ENCODE peak calls at places on chromosomes 4 and X, in eight cellular contexts. K is suprapubic skin; J is A549; L is right cardiac atrium; B is CD4-positive, alpha-beta memory T cell; I is tibial nerve; R is AG10803; V is astrocyte of the spinal cord. F is an unnamed sample.

GRCh38 chr4:19748911-19749473 is 502.7 kb upstream of the SLIT2 start:
- DNase-seq in K (no peak), J (no peak), L (no peak), B (no peak), I (no peak), R (peak; percentile 90), V (peak; percentile 62), F (no peak)

GRCh38 chr4:87326460-87326859 is 3.8 kb upstream of the HSD17B13 start:
- DNase-seq in K (no peak), J (no peak), L (no peak), B (no peak), I (no peak), R (no peak), V (no peak), F (no peak)

GRCh38 chrX:68440940-68441339 is 7.6 kb upstream of the OPHN1 start:
- DNase-seq in K (peak; percentile 69), J (peak; percentile 25), L (peak; percentile 70), B (no peak), I (peak; percentile 33), R (peak; percentile 54), V (peak; percentile 67), F (peak; percentile 57)

GRCh38 chr4:105548483-105548882 is 3.9 kb upstream of the ARHGEF38 start:
- DNase-seq in K (no peak), J (peak; percentile 6), L (no peak), B (no peak), I (no peak), R (no peak), V (peak; percentile 20), F (no peak)

GRCh38 chrX:103864886-103865534 is 33.0 kb upstream of the RAB9B start:
- DNase-seq in K (no peak), J (no peak), L (no peak), B (no peak), I (no peak), R (no peak), V (peak; percentile 8), F (no peak)

GRCh38 chr4:129064717-129065116 is 28.6 kb downstream of the SCLT1 start:
- DNase-seq in K (no peak), J (no peak), L (no peak), B (no peak), I (no peak), R (peak; percentile 65), V (peak; percentile 81), F (no peak)

GRCh38 chr4:117700111-117700892 is 334.0 kb upstream of the NDST3 start:
- DNase-seq in K (no peak), J (peak; percentile 2), L (no peak), B (no peak), I (no peak), R (no peak), V (no peak), F (no peak)

GRCh38 chr4:6378493-6379445 is 93.6 kb downstream of the PPP2R2C start:
- DNase-seq in K (no peak), J (no peak), L (no peak), B (no peak), I (no peak), R (no peak), V (no peak), F (no peak)

GRCh38 chr4:10413177-10413576 is 44.0 kb downstream of the ZNF518B start:
- DNase-seq in K (no peak), J (no peak), L (no peak), B (no peak), I (no peak), R (no peak), V (no peak), F (no peak)

GRCh38 chr4:147984065-147984777 is 252.3 kb downstream of the ARHGAP10 start:
- DNase-seq in K (no peak), J (peak; percentile 8), L (peak; percentile 52), B (peak; percentile 26), I (no peak), R (peak; percentile 51), V (peak; percentile 55), F (no peak)

GRCh38 chr4:153076861-153077260 is 127.4 kb upstream of the TRIM2 start:
- DNase-seq in K (no peak), J (no peak), L (no peak), B (no peak), I (no peak), R (no peak), V (no peak), F (no peak)

GRCh38 chrX:63686878-63687714 is 97.9 kb downstream of the ARHGEF9 start:
- DNase-seq in K (no peak), J (peak; percentile 30), L (no peak), B (peak; percentile 37), I (no peak), R (peak; percentile 64), V (peak; percentile 48), F (no peak)

GRCh38 chr4:153521995-153522799 is 56.0 kb downstream of the TMEM131L start:
- DNase-seq in K (no peak), J (no peak), L (no peak), B (peak; percentile 76), I (no peak), R (no peak), V (no peak), F (no peak)

GRCh38 chr4:53049528-53049927 is 187.4 kb downstream of the RASL11B start:
- DNase-seq in K (no peak), J (no peak), L (no peak), B (no peak), I (no peak), R (no peak), V (no peak), F (no peak)

GRCh38 chrX:123884809-123885408 is 25.1 kb downstream of the XIAP start:
- DNase-seq in K (no peak), J (peak; percentile 66), L (no peak), B (peak; percentile 44), I (no peak), R (peak; percentile 52), V (peak; percentile 55), F (no peak)

GRCh38 chr4:95980877-95981360 is 141.0 kb downstream of the PDHA2 start:
- DNase-seq in K (no peak), J (no peak), L (peak; percentile 9), B (no peak), I (no peak), R (no peak), V (no peak), F (no peak)

GRCh38 chr4:155734065-155734464 is 24.8 kb upstream of the GUCY1B1 start:
- DNase-seq in K (no peak), J (no peak), L (no peak), B (no peak), I (no peak), R (peak; percentile 4), V (no peak), F (no peak)

GRCh38 chr4:2135083-2135482 is 76.0 kb downstream of the NAT8L start:
- DNase-seq in K (no peak), J (no peak), L (no peak), B (peak; percentile 27), I (no peak), R (peak; percentile 58), V (peak; percentile 61), F (no peak)

GRCh38 chr4:139300431-139301142 is 718 bp upstream of the NAA15 start:
- DNase-seq in K (no peak), J (peak; percentile 25), L (no peak), B (no peak), I (no peak), R (peak; percentile 51), V (peak; percentile 77), F (no peak)

GRCh38 chrX:152991123-152991522 is 2.8 kb downstream of the PNMA5 start:
- DNase-seq in K (no peak), J (no peak), L (no peak), B (no peak), I (no peak), R (no peak), V (no peak), F (no peak)

GRCh38 chrX:9746148-9746880 is 19.3 kb downstream of the GPR143 start:
- DNase-seq in K (no peak), J (no peak), L (no peak), B (no peak), I (no peak), R (peak; percentile 31), V (peak; percentile 63), F (no peak)
- H3K4me3 ChIP-seq in K (no peak overlapping the region), J (no peak overlapping the region), L (no peak overlapping the region), B (no peak overlapping the region), I (no peak overlapping the region), R (no peak overlapping the region), V (no peak overlapping the region), F (no peak overlapping the region)

GRCh38 chr4:163612762-163613161 is 118.3 kb downstream of the TMA16 start:
- DNase-seq in K (no peak), J (no peak), L (no peak), B (no peak), I (no peak), R (no peak), V (no peak), F (no peak)

GRCh38 chr4:163611172-163611571 is 116.7 kb downstream of the TMA16 start:
- DNase-seq in K (no peak), J (no peak), L (no peak), B (no peak), I (no peak), R (no peak), V (no peak), F (no peak)

GRCh38 chr4:163613375-163613774 is 118.9 kb downstream of the TMA16 start:
- DNase-seq in K (no peak), J (no peak), L (no peak), B (no peak), I (no peak), R (no peak), V (no peak), F (no peak)

GRCh38 chr4:163610642-163611041 is 116.2 kb downstream of the TMA16 start:
- DNase-seq in K (no peak), J (no peak), L (no peak), B (no peak), I (no peak), R (no peak), V (no peak), F (no peak)

GRCh38 chr4:163611784-163612445 is 117.4 kb downstream of the TMA16 start:
- DNase-seq in K (no peak), J (no peak), L (no peak), B (no peak), I (no peak), R (no peak), V (no peak), F (no peak)
- H3K4me3 ChIP-seq in K (peak overlapping the region; percentile 16), J (no peak overlapping the region), L (peak overlapping the region; percentile 36), B (no peak overlapping the region), I (no peak overlapping the region), R (no peak overlapping the region), V (no peak overlapping the region), F (peak overlapping the region; percentile 3)

GRCh38 chr4:41205130-41205529 is 9.2 kb downstream of the APBB2 start:
- DNase-seq in K (no peak), J (no peak), L (no peak), B (no peak), I (no peak), R (no peak), V (no peak), F (no peak)
- H3K4me3 ChIP-seq in K (no peak overlapping the region), J (no peak overlapping the region), L (no peak overlapping the region), B (no peak overlapping the region), I (no peak overlapping the region), R (no peak overlapping the region), V (no peak overlapping the region), F (no peak overlapping the region)

DNA sequence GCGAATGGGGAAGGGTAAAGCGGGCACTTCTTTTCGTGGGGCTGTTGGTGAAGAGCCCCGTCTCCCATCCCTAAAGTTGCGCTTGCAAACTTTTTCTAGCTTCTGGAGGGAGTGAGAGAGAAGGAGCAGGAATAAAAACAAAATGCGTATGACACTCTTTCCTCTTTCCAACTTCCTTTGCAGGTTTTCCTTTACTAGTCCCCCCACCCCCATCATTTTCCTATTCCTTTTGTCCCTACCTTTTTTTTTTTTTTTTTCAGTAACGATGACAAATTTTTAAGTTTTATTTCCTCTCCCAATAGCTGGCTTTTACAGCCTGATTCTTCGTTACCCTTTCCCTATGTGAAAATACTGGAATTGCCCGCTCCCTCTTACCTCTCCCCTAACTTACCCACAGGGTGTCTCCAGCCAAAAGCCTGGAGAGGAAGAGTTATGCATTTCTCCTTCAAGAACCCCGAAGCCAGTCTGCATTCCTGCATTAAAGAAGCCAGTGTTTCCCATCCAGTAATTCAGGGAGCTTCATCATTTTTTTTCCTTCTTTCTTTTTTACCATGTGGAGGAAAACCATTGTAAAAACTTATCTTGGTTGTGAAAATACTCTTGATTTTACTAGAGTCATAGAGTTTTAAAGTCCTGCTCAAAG is 647 bp upstream of the ARSJ start:
- DNase-seq in K (no peak), J (no peak), L (no peak), B (no peak), I (no peak), R (peak; percentile 53), V (peak; percentile 68), F (no peak)
- H3K4me3 ChIP-seq in K (peak overlapping the region; percentile 62), J (peak overlapping the region; percentile 59), L (peak overlapping the region; percentile 88), B (no peak overlapping the region), I (peak overlapping the region; percentile 54), R (peak overlapping the region; percentile 81), V (peak overlapping the region; percentile 85), F (peak overlapping the region; percentile 68)